ENCODE peak calls at places on chromosomes 16 and 17, in seven cellular contexts. One of them, this sample, is unnamed.

GRCh38 chr17:12256380-12256995 is 235.8 kb downstream of the MAP2K4 start:
- DNase-seq in NT2/D1: peak
- DNase-seq in activated CD4-positive, alpha-beta T cell treated with anti-CD3 and anti-CD28 coated beads, Interleukin-2, amount 50 U/mL, for 48 hours: peak
- DNase-seq in activated CD8-positive, alpha-beta T cell treated with anti-CD3 and anti-CD28 coated beads for 36 hours: peak
- DNase-seq in hepatic stellate cell: peak
- DNase-seq in brain microvascular endothelial cell: peak
- DNase-seq in SK-N-DZ: peak
- DNase-seq in this sample: no peak

GRCh38 chr17:18314059-18314730 is 599 bp downstream of the TOP3A start:
- DNase-seq in activated CD8-positive, alpha-beta T cell treated with anti-CD3 and anti-CD28 coated beads for 36 hours: peak
- DNase-seq in brain microvascular endothelial cell: no peak
- DNase-seq in NT2/D1: no peak
- DNase-seq in activated CD4-positive, alpha-beta T cell treated with anti-CD3 and anti-CD28 coated beads, Interleukin-2, amount 50 U/mL, for 48 hours: peak
- DNase-seq in SK-N-DZ: no peak
- DNase-seq in hepatic stellate cell: peak
- DNase-seq in this sample: no peak

GRCh38 chr17:29645516-29646051 is 22.9 kb upstream of the CORO6 start:
- DNase-seq in NT2/D1: no peak
- DNase-seq in hepatic stellate cell: no peak
- DNase-seq in SK-N-DZ: peak
- DNase-seq in activated CD8-positive, alpha-beta T cell treated with anti-CD3 and anti-CD28 coated beads for 36 hours: peak
- DNase-seq in brain microvascular endothelial cell: peak
- DNase-seq in activated CD4-positive, alpha-beta T cell treated with anti-CD3 and anti-CD28 coated beads, Interleukin-2, amount 50 U/mL, for 48 hours: no peak
- DNase-seq in this sample: no peak

GRCh38 chr16:10521681-10522274 is 58.6 kb downstream of the EMP2 start:
- DNase-seq in activated CD4-positive, alpha-beta T cell treated with anti-CD3 and anti-CD28 coated beads, Interleukin-2, amount 50 U/mL, for 48 hours: peak
- DNase-seq in NT2/D1: peak
- DNase-seq in activated CD8-positive, alpha-beta T cell treated with anti-CD3 and anti-CD28 coated beads for 36 hours: peak
- DNase-seq in hepatic stellate cell: peak
- DNase-seq in brain microvascular endothelial cell: peak
- DNase-seq in SK-N-DZ: peak
- DNase-seq in this sample: no peak

GRCh38 chr16:69318177-69318910 is 7.2 kb downstream of the VPS4A start:
- DNase-seq in hepatic stellate cell: no peak
- DNase-seq in activated CD4-positive, alpha-beta T cell treated with anti-CD3 and anti-CD28 coated beads, Interleukin-2, amount 50 U/mL, for 48 hours: no peak
- DNase-seq in NT2/D1: no peak
- DNase-seq in SK-N-DZ: no peak
- DNase-seq in brain microvascular endothelial cell: no peak
- DNase-seq in activated CD8-positive, alpha-beta T cell treated with anti-CD3 and anti-CD28 coated beads for 36 hours: no peak
- DNase-seq in this sample: no peak

GRCh38 chr16:78669994-78670393 is 570.5 kb downstream of the WWOX start:
- DNase-seq in NT2/D1: no peak
- DNase-seq in SK-N-DZ: no peak
- DNase-seq in hepatic stellate cell: peak
- DNase-seq in brain microvascular endothelial cell: peak
- DNase-seq in activated CD8-positive, alpha-beta T cell treated with anti-CD3 and anti-CD28 coated beads for 36 hours: no peak
- DNase-seq in activated CD4-positive, alpha-beta T cell treated with anti-CD3 and anti-CD28 coated beads, Interleukin-2, amount 50 U/mL, for 48 hours: no peak
- DNase-seq in this sample: no peak

GRCh38 chr17:6755281-6755680 is 565 bp upstream of the XAF1 start:
- DNase-seq in activated CD4-positive, alpha-beta T cell treated with anti-CD3 and anti-CD28 coated beads, Interleukin-2, amount 50 U/mL, for 48 hours: no peak
- DNase-seq in activated CD8-positive, alpha-beta T cell treated with anti-CD3 and anti-CD28 coated beads for 36 hours: no peak
- DNase-seq in NT2/D1: no peak
- DNase-seq in brain microvascular endothelial cell: no peak
- DNase-seq in SK-N-DZ: peak
- DNase-seq in hepatic stellate cell: peak
- DNase-seq in this sample: no peak

GRCh38 chr16:85652431-85653221 is 36.1 kb downstream of the GINS2 start:
- DNase-seq in activated CD8-positive, alpha-beta T cell treated with anti-CD3 and anti-CD28 coated beads for 36 hours: peak
- DNase-seq in hepatic stellate cell: peak
- DNase-seq in brain microvascular endothelial cell: peak
- DNase-seq in NT2/D1: no peak
- DNase-seq in activated CD4-positive, alpha-beta T cell treated with anti-CD3 and anti-CD28 coated beads, Interleukin-2, amount 50 U/mL, for 48 hours: no peak
- DNase-seq in SK-N-DZ: peak
- DNase-seq in this sample: no peak

GRCh38 chr16:15617901-15618300 is 25.1 kb downstream of the MARF1 start:
- DNase-seq in NT2/D1: no peak
- DNase-seq in SK-N-DZ: no peak
- DNase-seq in hepatic stellate cell: no peak
- DNase-seq in brain microvascular endothelial cell: no peak
- DNase-seq in activated CD8-positive, alpha-beta T cell treated with anti-CD3 and anti-CD28 coated beads for 36 hours: no peak
- DNase-seq in activated CD4-positive, alpha-beta T cell treated with anti-CD3 and anti-CD28 coated beads, Interleukin-2, amount 50 U/mL, for 48 hours: no peak
- DNase-seq in this sample: no peak

GRCh38 chr16:20424129-20424866 is 15.0 kb downstream of the ACSM5 start:
- DNase-seq in hepatic stellate cell: no peak
- DNase-seq in SK-N-DZ: no peak
- DNase-seq in activated CD8-positive, alpha-beta T cell treated with anti-CD3 and anti-CD28 coated beads for 36 hours: no peak
- DNase-seq in brain microvascular endothelial cell: no peak
- DNase-seq in NT2/D1: no peak
- DNase-seq in activated CD4-positive, alpha-beta T cell treated with anti-CD3 and anti-CD28 coated beads, Interleukin-2, amount 50 U/mL, for 48 hours: no peak
- DNase-seq in this sample: no peak

GRCh38 chr16:87918314-87918713 is 18.0 kb downstream of the CA5A start:
- DNase-seq in hepatic stellate cell: no peak
- DNase-seq in brain microvascular endothelial cell: no peak
- DNase-seq in activated CD8-positive, alpha-beta T cell treated with anti-CD3 and anti-CD28 coated beads for 36 hours: no peak
- DNase-seq in SK-N-DZ: no peak
- DNase-seq in NT2/D1: no peak
- DNase-seq in activated CD4-positive, alpha-beta T cell treated with anti-CD3 and anti-CD28 coated beads, Interleukin-2, amount 50 U/mL, for 48 hours: no peak
- DNase-seq in this sample: no peak

GRCh38 chr17:56926704-56927103 is 12.9 kb upstream of the TRIM25 start:
- DNase-seq in brain microvascular endothelial cell: no peak
- DNase-seq in NT2/D1: no peak
- DNase-seq in activated CD8-positive, alpha-beta T cell treated with anti-CD3 and anti-CD28 coated beads for 36 hours: no peak
- DNase-seq in activated CD4-positive, alpha-beta T cell treated with anti-CD3 and anti-CD28 coated beads, Interleukin-2, amount 50 U/mL, for 48 hours: no peak
- DNase-seq in SK-N-DZ: no peak
- DNase-seq in hepatic stellate cell: no peak
- DNase-seq in this sample: no peak

GRCh38 chr16:5073279-5073629 is 1.6 kb downstream of the ALG1 start:
- DNase-seq in activated CD4-positive, alpha-beta T cell treated with anti-CD3 and anti-CD28 coated beads, Interleukin-2, amount 50 U/mL, for 48 hours: no peak
- DNase-seq in SK-N-DZ: no peak
- DNase-seq in hepatic stellate cell: no peak
- DNase-seq in NT2/D1: no peak
- DNase-seq in brain microvascular endothelial cell: no peak
- DNase-seq in activated CD8-positive, alpha-beta T cell treated with anti-CD3 and anti-CD28 coated beads for 36 hours: no peak
- DNase-seq in this sample: no peak

GRCh38 chr16:75238132-75238852 is 13.1 kb downstream of the BCAR1 start:
- DNase-seq in SK-N-DZ: no peak
- DNase-seq in brain microvascular endothelial cell: peak
- DNase-seq in hepatic stellate cell: peak
- DNase-seq in activated CD4-positive, alpha-beta T cell treated with anti-CD3 and anti-CD28 coated beads, Interleukin-2, amount 50 U/mL, for 48 hours: no peak
- DNase-seq in NT2/D1: no peak
- DNase-seq in activated CD8-positive, alpha-beta T cell treated with anti-CD3 and anti-CD28 coated beads for 36 hours: no peak
- DNase-seq in this sample: no peak

GRCh38 chr17:80413771-80414507 is 1.0 kb upstream of the ENDOV start:
- DNase-seq in brain microvascular endothelial cell: no peak
- DNase-seq in SK-N-DZ: no peak
- DNase-seq in activated CD8-positive, alpha-beta T cell treated with anti-CD3 and anti-CD28 coated beads for 36 hours: no peak
- DNase-seq in NT2/D1: no peak
- DNase-seq in activated CD4-positive, alpha-beta T cell treated with anti-CD3 and anti-CD28 coated beads, Interleukin-2, amount 50 U/mL, for 48 hours: no peak
- DNase-seq in hepatic stellate cell: peak
- DNase-seq in this sample: no peak

GRCh38 chr16:57486858-57487834 is 853 bp upstream of the DOK4 start:
- DNase-seq in NT2/D1: no peak
- DNase-seq in brain microvascular endothelial cell: no peak
- DNase-seq in SK-N-DZ: no peak
- DNase-seq in hepatic stellate cell: no peak
- DNase-seq in activated CD8-positive, alpha-beta T cell treated with anti-CD3 and anti-CD28 coated beads for 36 hours: no peak
- DNase-seq in activated CD4-positive, alpha-beta T cell treated with anti-CD3 and anti-CD28 coated beads, Interleukin-2, amount 50 U/mL, for 48 hours: no peak
- DNase-seq in this sample: no peak

GRCh38 chr16:6891486-6891885 is 441.2 kb upstream of the RBFOX1 start:
- DNase-seq in NT2/D1: no peak
- DNase-seq in activated CD8-positive, alpha-beta T cell treated with anti-CD3 and anti-CD28 coated beads for 36 hours: no peak
- DNase-seq in SK-N-DZ: no peak
- DNase-seq in brain microvascular endothelial cell: no peak
- DNase-seq in hepatic stellate cell: no peak
- DNase-seq in activated CD4-positive, alpha-beta T cell treated with anti-CD3 and anti-CD28 coated beads, Interleukin-2, amount 50 U/mL, for 48 hours: no peak
- DNase-seq in this sample: no peak

GRCh38 chr17:40316571-40317344 is 7.8 kb downstream of the RARA start:
- DNase-seq in activated CD8-positive, alpha-beta T cell treated with anti-CD3 and anti-CD28 coated beads for 36 hours: peak
- DNase-seq in activated CD4-positive, alpha-beta T cell treated with anti-CD3 and anti-CD28 coated beads, Interleukin-2, amount 50 U/mL, for 48 hours: no peak
- DNase-seq in hepatic stellate cell: peak
- DNase-seq in brain microvascular endothelial cell: peak
- DNase-seq in NT2/D1: no peak
- DNase-seq in SK-N-DZ: peak
- DNase-seq in this sample: no peak

GRCh38 chr17:51435641-51436091 is 175.3 kb downstream of the UTP18 start:
- DNase-seq in SK-N-DZ: peak
- DNase-seq in activated CD4-positive, alpha-beta T cell treated with anti-CD3 and anti-CD28 coated beads, Interleukin-2, amount 50 U/mL, for 48 hours: peak
- DNase-seq in activated CD8-positive, alpha-beta T cell treated with anti-CD3 and anti-CD28 coated beads for 36 hours: peak
- DNase-seq in brain microvascular endothelial cell: peak
- DNase-seq in hepatic stellate cell: peak
- DNase-seq in NT2/D1: peak
- DNase-seq in this sample: peak

GRCh38 chr17:41773731-41774193 is 12.7 kb downstream of the JUP start:
- DNase-seq in hepatic stellate cell: no peak
- DNase-seq in activated CD8-positive, alpha-beta T cell treated with anti-CD3 and anti-CD28 coated beads for 36 hours: no peak
- DNase-seq in activated CD4-positive, alpha-beta T cell treated with anti-CD3 and anti-CD28 coated beads, Interleukin-2, amount 50 U/mL, for 48 hours: no peak
- DNase-seq in NT2/D1: no peak
- DNase-seq in SK-N-DZ: no peak
- DNase-seq in brain microvascular endothelial cell: no peak
- DNase-seq in this sample: no peak

GRCh38 chr16:87550510-87550961 is 51.8 kb upstream of the JPH3 start:
- DNase-seq in SK-N-DZ: no peak
- DNase-seq in activated CD4-positive, alpha-beta T cell treated with anti-CD3 and anti-CD28 coated beads, Interleukin-2, amount 50 U/mL, for 48 hours: peak
- DNase-seq in activated CD8-positive, alpha-beta T cell treated with anti-CD3 and anti-CD28 coated beads for 36 hours: peak
- DNase-seq in brain microvascular endothelial cell: no peak
- DNase-seq in NT2/D1: no peak
- DNase-seq in hepatic stellate cell: no peak
- DNase-seq in this sample: no peak

GRCh38 chr17:49511810-49512209 is 16.7 kb downstream of the NGFR start:
- DNase-seq in brain microvascular endothelial cell: no peak
- DNase-seq in SK-N-DZ: no peak
- DNase-seq in activated CD8-positive, alpha-beta T cell treated with anti-CD3 and anti-CD28 coated beads for 36 hours: no peak
- DNase-seq in hepatic stellate cell: no peak
- DNase-seq in NT2/D1: no peak
- DNase-seq in activated CD4-positive, alpha-beta T cell treated with anti-CD3 and anti-CD28 coated beads, Interleukin-2, amount 50 U/mL, for 48 hours: no peak
- DNase-seq in this sample: no peak

GRCh38 chr17:43367588-43368242 is 31.1 kb upstream of the ARL4D start:
- DNase-seq in activated CD4-positive, alpha-beta T cell treated with anti-CD3 and anti-CD28 coated beads, Interleukin-2, amount 50 U/mL, for 48 hours: peak
- DNase-seq in brain microvascular endothelial cell: peak
- DNase-seq in NT2/D1: no peak
- DNase-seq in activated CD8-positive, alpha-beta T cell treated with anti-CD3 and anti-CD28 coated beads for 36 hours: peak
- DNase-seq in SK-N-DZ: peak
- DNase-seq in hepatic stellate cell: peak
- DNase-seq in this sample: no peak

GRCh38 chr17:33500141-33500540 is 207.0 kb upstream of the ASIC2 start:
- DNase-seq in SK-N-DZ: peak
- DNase-seq in activated CD4-positive, alpha-beta T cell treated with anti-CD3 and anti-CD28 coated beads, Interleukin-2, amount 50 U/mL, for 48 hours: no peak
- DNase-seq in hepatic stellate cell: no peak
- DNase-seq in brain microvascular endothelial cell: no peak
- DNase-seq in NT2/D1: no peak
- DNase-seq in activated CD8-positive, alpha-beta T cell treated with anti-CD3 and anti-CD28 coated beads for 36 hours: no peak
- DNase-seq in this sample: no peak

GRCh38 chr16:18816286-18816685 is 14.9 kb upstream of the ARL6IP1 start:
- DNase-seq in activated CD4-positive, alpha-beta T cell treated with anti-CD3 and anti-CD28 coated beads, Interleukin-2, amount 50 U/mL, for 48 hours: no peak
- DNase-seq in NT2/D1: no peak
- DNase-seq in activated CD8-positive, alpha-beta T cell treated with anti-CD3 and anti-CD28 coated beads for 36 hours: no peak
- DNase-seq in brain microvascular endothelial cell: no peak
- DNase-seq in hepatic stellate cell: no peak
- DNase-seq in SK-N-DZ: no peak
- DNase-seq in this sample: no peak

GRCh38 chr16:48609453-48610023 is 442 bp downstream of the N4BP1 start:
- DNase-seq in activated CD8-positive, alpha-beta T cell treated with anti-CD3 and anti-CD28 coated beads for 36 hours: peak
- DNase-seq in brain microvascular endothelial cell: peak
- DNase-seq in SK-N-DZ: peak
- DNase-seq in hepatic stellate cell: no peak
- DNase-seq in activated CD4-positive, alpha-beta T cell treated with anti-CD3 and anti-CD28 coated beads, Interleukin-2, amount 50 U/mL, for 48 hours: peak
- DNase-seq in NT2/D1: no peak
- DNase-seq in this sample: no peak

GRCh38 chr16:66493490-66494401 is 56.2 kb downstream of the TK2 start:
- DNase-seq in brain microvascular endothelial cell: no peak
- DNase-seq in activated CD4-positive, alpha-beta T cell treated with anti-CD3 and anti-CD28 coated beads, Interleukin-2, amount 50 U/mL, for 48 hours: no peak
- DNase-seq in activated CD8-positive, alpha-beta T cell treated with anti-CD3 and anti-CD28 coated beads for 36 hours: no peak
- DNase-seq in SK-N-DZ: no peak
- DNase-seq in hepatic stellate cell: no peak
- DNase-seq in NT2/D1: no peak
- DNase-seq in this sample: no peak